ENCODE peak calls at places on chromosomes 12 and 14, in seven cellular contexts. N, U, S, J, Y, L and O are unnamed samples.

GRCh38 chr12:31928246-31929139 is 30.7 kb upstream of the RESF1 start:
- ATAC-seq in N (no peak), U (no peak), S (no peak), J (no peak), Y (no peak), L (no peak), O (no peak)

GRCh38 chr12:116604883-116605641 is 45.9 kb downstream of the MAP1LC3B2 start:
- ATAC-seq in N (no peak), U (no peak), S (no peak), J (no peak), Y (no peak), L (no peak), O (peak)

GRCh38 chr14:93036652-93037341 is 78.9 kb downstream of the ITPK1 start:
- ATAC-seq in N (no peak), U (no peak), S (no peak), J (peak), Y (no peak), L (peak), O (peak)

GRCh38 chr12:69529021-69529420 is 56.2 kb upstream of the CCT2 start:
- ATAC-seq in N (no peak), U (no peak), S (no peak), J (no peak), Y (no peak), L (no peak), O (no peak)

GRCh38 chr14:57987596-57988300 is 121.9 kb upstream of the SLC35F4 start:
- ATAC-seq in N (no peak), U (no peak), S (no peak), J (no peak), Y (no peak), L (no peak), O (no peak)

GRCh38 chr12:22712083-22712482 is 87.1 kb downstream of the ETNK1 start:
- ATAC-seq in N (no peak), U (no peak), S (no peak), J (no peak), Y (no peak), L (no peak), O (no peak)

GRCh38 chr12:46260153-46260912 is 8.5 kb downstream of the SLC38A1 start:
- ATAC-seq in N (no peak), U (no peak), S (peak), J (peak), Y (no peak), L (no peak), O (peak)

GRCh38 chr12:54164402-54165145 is 24.2 kb downstream of the SMUG1 start:
- ATAC-seq in N (no peak), U (no peak), S (no peak), J (no peak), Y (no peak), L (no peak), O (no peak)

GRCh38 chr12:59780605-59781135 is 184.8 kb downstream of the SLC16A7 start:
- ATAC-seq in N (no peak), U (no peak), S (peak), J (no peak), Y (no peak), L (peak), O (no peak)

GRCh38 chr12:71141270-71141948 is 16.4 kb downstream of the TSPAN8 start:
- ATAC-seq in N (no peak), U (peak), S (no peak), J (peak), Y (no peak), L (no peak), O (peak)

GRCh38 chr14:104393898-104394605 is 185.5 kb upstream of the C14orf180 start:
- ATAC-seq in N (peak), U (peak), S (no peak), J (no peak), Y (no peak), L (no peak), O (peak)

GRCh38 chr14:31699809-31700208 is 138.6 kb downstream of the NUBPL start:
- ATAC-seq in N (no peak), U (no peak), S (no peak), J (no peak), Y (no peak), L (no peak), O (no peak)

GRCh38 chr12:54981796-54982195 is 2.8 kb downstream of the TESPA1 start:
- ATAC-seq in N (no peak), U (no peak), S (no peak), J (no peak), Y (no peak), L (no peak), O (no peak)

GRCh38 chr12:24562761-24563392 is 386.0 kb downstream of the BCAT1 start:
- ATAC-seq in N (no peak), U (no peak), S (no peak), J (peak), Y (no peak), L (peak), O (peak)

GRCh38 chr12:3641428-3641883 is 111.5 kb downstream of the CRACR2A start:
- ATAC-seq in N (no peak), U (no peak), S (no peak), J (no peak), Y (no peak), L (no peak), O (peak)

GRCh38 chr14:89407856-89408255 is 9.2 kb downstream of the FOXN3 start:
- ATAC-seq in N (no peak), U (no peak), S (no peak), J (no peak), Y (no peak), L (no peak), O (no peak)

GRCh38 chr12:56299853-56300643 is at the start of gene CS:
- ATAC-seq in N (peak), U (peak), S (peak), J (peak), Y (peak), L (peak), O (peak)

GRCh38 chr12:22415342-22416309 is 81.1 kb upstream of the ST8SIA1 start:
- ATAC-seq in N (no peak), U (peak), S (no peak), J (no peak), Y (no peak), L (peak), O (peak)

GRCh38 chr12:100141666-100141997 is 1.0 kb downstream of the BLTP3B start:
- ATAC-seq in N (no peak), U (no peak), S (no peak), J (no peak), Y (peak), L (no peak), O (peak)

DNA sequence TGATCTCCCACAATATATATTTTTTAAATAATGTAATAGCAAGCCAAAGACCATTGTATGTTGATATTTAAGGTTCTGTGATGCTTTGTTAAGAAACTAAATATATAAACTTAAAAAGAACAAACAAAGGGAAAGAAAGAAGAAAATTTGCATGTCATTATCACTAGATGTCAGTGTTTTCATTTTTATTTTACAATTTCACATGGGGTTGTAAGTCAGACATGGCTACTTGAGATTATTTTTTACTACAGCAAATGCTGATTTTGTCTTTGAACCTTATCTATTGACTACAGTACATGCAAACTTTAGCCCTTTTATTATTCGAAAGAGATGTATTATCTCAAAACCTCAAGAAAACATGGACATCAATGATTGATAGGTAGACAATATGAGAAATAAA is 36.1 kb downstream of the SLCO1C1 start:
- ATAC-seq in N (no peak), U (no peak), S (no peak), J (no peak), Y (no peak), L (no peak), O (no peak)
- TF ChIP-seq CTCF in N (no peak), U (no peak), S (no peak), J (no peak), Y (no peak), L (no peak), O (no peak)

GRCh38 chr12:1595026-1595561 is 713 bp upstream of the FBXL14 start:
- ATAC-seq in N (no peak), U (peak), S (peak), J (no peak), Y (no peak), L (no peak), O (no peak)

GRCh38 chr12:1594295-1595025 is at the start of gene FBXL14:
- ATAC-seq in N (peak), U (peak), S (peak), J (peak), Y (peak), L (peak), O (peak)

GRCh38 chr12:1592444-1593231 is 1.7 kb downstream of the FBXL14 start:
- ATAC-seq in N (peak), U (peak), S (no peak), J (peak), Y (peak), L (no peak), O (no peak)

GRCh38 chr12:1593232-1594044 is 943 bp downstream of the FBXL14 start:
- ATAC-seq in N (peak), U (no peak), S (peak), J (peak), Y (peak), L (peak), O (no peak)

GRCh38 chr12:1594045-1594294 is 411 bp downstream of the FBXL14 start:
- ATAC-seq in N (peak), U (no peak), S (peak), J (peak), Y (peak), L (peak), O (peak)
- TF ChIP-seq POLR2A in N (no peak), U (no peak), S (no peak), J (no peak), Y (no peak), L (no peak), O (peak)

DNA sequence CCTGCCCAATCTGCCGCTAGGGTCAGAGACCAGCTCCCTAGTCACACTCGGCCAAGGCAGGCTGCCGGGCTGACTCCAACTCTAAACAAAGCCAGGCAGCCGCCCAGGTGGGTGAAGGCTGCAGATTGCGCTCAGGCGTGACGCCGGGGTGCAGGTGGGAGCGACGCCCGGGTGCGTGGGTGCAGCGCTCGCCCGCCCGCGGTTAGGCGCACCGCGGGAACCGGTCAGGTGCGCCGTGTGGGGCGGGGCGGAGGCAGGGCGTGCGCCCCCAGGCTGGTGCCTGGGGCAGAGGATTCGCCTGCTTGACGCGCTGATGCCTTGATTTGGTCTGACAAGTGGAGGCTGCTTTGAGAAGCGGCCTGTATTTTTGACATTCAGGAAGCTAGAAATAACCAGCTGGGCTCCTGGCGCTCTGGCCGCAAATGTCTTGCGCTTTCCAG is 126.7 kb upstream of the HIF1A start:
- ATAC-seq in N (peak), U (peak), S (peak), J (no peak), Y (no peak), L (peak), O (no peak)
- TF ChIP-seq CTCF in N (peak), U (peak), S (peak), J (no peak), Y (no peak), L (no peak), O (peak)

DNA sequence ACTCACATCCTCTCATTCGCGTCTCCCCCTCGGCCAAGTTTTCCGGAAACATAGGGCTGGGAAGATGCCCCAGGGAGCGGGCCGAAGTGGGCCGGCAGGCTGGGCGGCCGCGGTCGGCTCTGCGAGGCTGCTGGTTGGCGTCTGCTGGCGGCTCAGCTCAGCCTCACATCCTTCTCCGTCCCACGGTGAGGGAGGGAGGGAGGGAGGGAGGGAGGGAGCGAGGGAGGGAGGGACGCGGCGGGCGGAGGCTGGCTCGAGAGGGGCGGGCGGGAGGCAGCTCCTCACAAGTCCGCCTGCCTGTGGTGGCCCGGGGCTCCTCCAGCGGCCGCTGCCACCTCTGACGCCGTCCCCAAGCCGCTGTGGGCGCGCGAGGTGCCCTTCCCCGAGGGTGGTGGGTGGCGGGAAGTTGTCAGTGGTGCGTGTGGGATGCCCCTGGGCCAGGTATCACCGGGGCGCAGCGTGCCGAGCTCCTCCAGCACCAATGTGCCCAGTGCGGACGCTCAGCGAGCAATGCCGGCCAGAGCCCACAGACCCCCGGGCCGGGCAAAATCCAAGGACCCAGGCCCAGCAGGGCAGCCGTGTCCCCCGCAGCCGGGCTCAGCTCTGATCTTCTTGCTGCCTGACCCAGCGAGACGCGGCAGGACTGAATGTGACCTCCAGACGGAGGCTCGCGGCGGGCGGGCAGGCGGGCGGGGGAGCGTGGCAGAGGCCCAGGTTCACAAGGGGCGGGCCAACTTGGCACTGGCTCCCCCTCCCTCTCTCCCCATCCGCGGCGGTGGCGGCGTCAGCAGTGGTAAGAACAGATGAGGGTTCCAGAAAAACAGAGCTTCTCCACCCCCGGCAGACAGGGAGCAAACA is 94.0 kb downstream of the RFLNA start:
- ATAC-seq in N (peak), U (peak), S (no peak), J (peak), Y (no peak), L (peak), O (peak)
- TF ChIP-seq POLR2A in N (peak), U (no peak), S (no peak), J (peak), Y (no peak), L (peak), O (peak)

DNA sequence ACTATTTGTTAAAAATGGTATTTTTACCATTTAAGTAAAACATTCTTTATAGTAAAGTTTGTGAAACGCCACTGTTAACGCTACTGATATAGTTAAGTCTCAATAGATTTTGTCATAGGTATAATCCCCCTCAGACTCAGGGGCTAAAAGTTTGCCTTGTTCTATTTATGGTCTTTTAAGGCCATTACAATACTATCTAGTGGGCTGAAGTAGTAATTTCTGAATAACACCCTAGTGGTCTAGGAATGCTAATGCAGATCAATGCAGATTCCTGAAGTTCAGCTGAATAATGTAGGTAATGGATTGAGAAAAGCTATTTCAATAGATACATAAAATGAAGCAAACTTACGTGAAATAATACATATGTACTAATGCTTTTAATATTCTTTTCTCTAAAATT is 989.3 kb upstream of the NOVA1 start:
- ATAC-seq in N (no peak), U (no peak), S (no peak), J (no peak), Y (no peak), L (no peak), O (no peak)
- TF ChIP-seq CTCF in N (no peak), U (no peak), S (no peak), J (no peak), Y (no peak), L (no peak), O (no peak)

GRCh38 chr12:10701226-10701681 is 21.9 kb downstream of the YBX3 start:
- ATAC-seq in N (no peak), U (no peak), S (no peak), J (no peak), Y (no peak), L (no peak), O (no peak)

GRCh38 chr12:10701843-10702242 is 21.3 kb downstream of the YBX3 start:
- ATAC-seq in N (no peak), U (no peak), S (no peak), J (no peak), Y (no peak), L (no peak), O (no peak)

GRCh38 chr12:10695852-10696251 is 22.0 kb upstream of the STYK1 start:
- ATAC-seq in N (no peak), U (no peak), S (no peak), J (no peak), Y (no peak), L (no peak), O (no peak)

DNA sequence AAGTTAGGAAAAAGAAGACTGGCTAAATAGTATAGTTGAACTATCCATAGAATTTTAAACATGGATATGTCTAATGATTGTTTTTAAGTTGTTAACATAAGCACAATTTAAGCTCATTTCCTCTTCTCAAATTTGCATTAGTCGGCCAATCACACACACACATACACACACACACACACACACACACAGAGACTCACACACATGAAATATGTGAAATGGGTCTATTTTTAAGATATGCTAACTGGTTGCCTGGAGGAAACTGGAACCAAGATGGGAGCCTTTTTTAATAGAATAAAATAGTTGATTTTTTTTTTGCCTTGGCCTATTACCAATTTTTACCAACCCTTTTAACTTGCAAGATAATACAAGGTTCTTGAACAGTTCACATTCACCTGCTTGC is 24.0 kb upstream of the STYK1 start:
- ATAC-seq in N (no peak), U (no peak), S (no peak), J (no peak), Y (no peak), L (no peak), O (no peak)
- TF ChIP-seq POLR2A in N (no peak), U (no peak), S (no peak), J (no peak), Y (no peak), L (no peak), O (no peak)